ENCODE peak calls at places on chromosomes 4 and X, in four cellular contexts. M is suprapubic skin, R is fibroblast of lung, A is GM12878. D is an unnamed sample.

GRCh38 chr4:76767983-76768382 is 130.0 kb downstream of the SOWAHB start:
- DNase-seq in M (no peak), R (no peak), A (no peak), D (no peak)

GRCh38 chrX:51802917-51803688 is 59.9 kb downstream of the GSPT2 start:
- DNase-seq in M (no peak), R (peak; percentile 71), A (peak; percentile 15), D (peak; percentile 48)

GRCh38 chrX:67607436-67607835 is 63.6 kb downstream of the AR start:
- DNase-seq in M (no peak), R (peak; percentile 43), A (no peak), D (no peak)

GRCh38 chrX:23292979-23293651 is 41.5 kb upstream of the PTCHD1 start:
- DNase-seq in M (no peak), R (peak; percentile 1), A (no peak), D (peak; percentile 88)

GRCh38 chr4:36388710-36389109 is 107.3 kb downstream of the DTHD1 start:
- DNase-seq in M (no peak), R (no peak), A (no peak), D (no peak)

GRCh38 chr4:3073158-3074077 is 920 bp downstream of the HTT-AS start:
- DNase-seq in M (no peak), R (no peak), A (no peak), D (peak; percentile 7)

GRCh38 chrX:10629905-10630304 is 9.5 kb upstream of the MID1 start:
- DNase-seq in M (no peak), R (no peak), A (no peak), D (no peak)

GRCh38 chr4:10917475-10918103 is 233.0 kb upstream of the CLNK start:
- DNase-seq in M (no peak), R (peak; percentile 12), A (no peak), D (peak; percentile 14)

GRCh38 chrX:46757052-46757451 is 1.9 kb downstream of the SLC9A7 start:
- DNase-seq in M (no peak), R (no peak), A (no peak), D (no peak)

GRCh38 chrX:131812847-131813825 is 210.0 kb upstream of the STK26 start:
- DNase-seq in M (no peak), R (no peak), A (peak; percentile 92), D (no peak)

GRCh38 chr4:15805583-15806517 is 27.7 kb downstream of the CD38 start:
- DNase-seq in M (no peak), R (peak; percentile 70), A (peak; percentile 48), D (peak; percentile 25)

GRCh38 chr4:16005671-16006070 is 42.7 kb upstream of the FGFBP2 start:
- DNase-seq in M (no peak), R (no peak), A (no peak), D (no peak)

GRCh38 chr4:86909540-86909939 is 17.3 kb upstream of the C4orf36 start:
- DNase-seq in M (no peak), R (no peak), A (no peak), D (no peak)

GRCh38 chr4:109410776-109411175 is 22.8 kb upstream of the SEC24B start:
- DNase-seq in M (no peak), R (no peak), A (no peak), D (no peak)

GRCh38 chrX:123906557-123907316 is 46.9 kb downstream of the XIAP start:
- DNase-seq in M (no peak), R (no peak), A (no peak), D (no peak)

GRCh38 chr4:26074672-26075071 is 160.7 kb downstream of the SMIM20 start:
- DNase-seq in M (no peak), R (no peak), A (peak; percentile 68), D (no peak)

GRCh38 chrX:12967711-12968465 is 7.0 kb upstream of the TMSB4X start:
- DNase-seq in M (no peak), R (no peak), A (no peak), D (no peak)

GRCh38 chr4:153362184-153362583 is 17.7 kb downstream of the MND1 start:
- DNase-seq in M (no peak), R (peak; percentile 37), A (no peak), D (peak; percentile 68)

GRCh38 chr4:84726356-84726755 is 143.4 kb downstream of the CDS1 start:
- DNase-seq in M (no peak), R (no peak), A (no peak), D (no peak)

GRCh38 chr4:142850478-142850877 is 4.4 kb upstream of the INPP4B start:
- DNase-seq in M (no peak), R (no peak), A (no peak), D (no peak)

GRCh38 chr4:82044141-82044993 is 329.4 kb downstream of the HNRNPD start:
- DNase-seq in M (peak; percentile 79), R (peak; percentile 41), A (no peak), D (peak; percentile 77)

GRCh38 chrX:19602866-19603620 is 87.7 kb upstream of the MAP3K15 start:
- DNase-seq in M (no peak), R (peak; percentile 37), A (no peak), D (peak; percentile 78)

GRCh38 chr4:80266267-80266901 is at the start of gene FGF5:
- DNase-seq in M (no peak), R (peak; percentile 87), A (no peak), D (peak; percentile 34)

GRCh38 chrX:30593435-30594200 is 16.1 kb upstream of the TASL start:
- DNase-seq in M (no peak), R (no peak), A (no peak), D (no peak)

GRCh38 chr4:4869380-4869723 is 9.9 kb downstream of the MSX1 start:
- DNase-seq in M (no peak), R (no peak), A (no peak), D (no peak)

GRCh38 chr4:136036744-136037143 is 1495.5 kb downstream of the PCDH18 start:
- DNase-seq in M (no peak), R (peak; percentile 97), A (no peak), D (no peak)

GRCh38 chr4:107718351-107718965 is 1.6 kb downstream of the PAPSS1 start:
- DNase-seq in M (no peak), R (no peak), A (peak; percentile 50), D (no peak)

GRCh38 chrX:133661962-133662839 is 246.9 kb upstream of the GPC4 start:
- DNase-seq in M (no peak), R (peak; percentile 22), A (no peak), D (no peak)

GRCh38 chrX:126733874-126734273 is 85.7 kb upstream of the PRR32 start:
- DNase-seq in M (no peak), R (no peak), A (no peak), D (no peak)

DNA sequence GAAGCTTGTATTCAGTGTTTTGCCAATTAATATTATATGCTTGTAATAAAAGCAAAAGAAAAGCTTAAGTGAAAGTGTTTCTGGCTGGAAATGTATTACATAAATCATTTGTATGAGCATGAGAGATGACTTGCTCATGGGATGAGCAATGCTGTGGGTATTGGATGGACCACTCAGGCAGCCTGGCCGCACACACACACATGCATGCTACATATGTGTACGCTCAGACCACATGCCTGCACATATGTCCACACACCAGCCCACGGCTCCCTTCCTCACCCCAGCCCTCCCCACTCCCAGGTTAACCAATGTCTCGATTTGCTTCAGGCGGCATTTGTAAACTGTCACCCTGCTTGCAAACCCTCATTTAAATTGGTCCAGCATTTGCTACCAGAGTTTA is 55.9 kb downstream of the CPLX1 start:
- DNase-seq in M (no peak), R (no peak), A (no peak), D (no peak)
- H3K4me1 ChIP-seq in M (peaks cover 32% of the 10 kb centered on the region), R (no peaks in the 10 kb centered on the region), A (no peaks in the 10 kb centered on the region), D (peaks cover 4% of the 10 kb centered on the region)

GRCh38 chr4:101086801-101087586 is 260.3 kb downstream of the PPP3CA start:
- DNase-seq in M (no peak), R (no peak), A (no peak), D (no peak)
- TF ChIP-seq CTCF in M (no peak), R (no peak), A (no peak), D (no peak)

GRCh38 chr4:7904942-7905341 is 34.7 kb downstream of the AFAP1 start:
- DNase-seq in M (no peak), R (peak; percentile 98), A (no peak), D (no peak)

GRCh38 chr4:7906171-7906581 is 33.5 kb downstream of the AFAP1 start:
- DNase-seq in M (no peak), R (peak; percentile 43), A (no peak), D (no peak)

GRCh38 chr4:7908668-7909067 is 31.0 kb downstream of the AFAP1 start:
- DNase-seq in M (no peak), R (no peak), A (no peak), D (no peak)

GRCh38 chr4:7905461-7905915 is 34.2 kb downstream of the AFAP1 start:
- DNase-seq in M (no peak), R (peak; percentile 67), A (no peak), D (no peak)

GRCh38 chr4:7907142-7907541 is 32.5 kb downstream of the AFAP1 start:
- DNase-seq in M (no peak), R (no peak), A (no peak), D (no peak)
- H3K4me1 ChIP-seq in M (peaks cover 59% of the 10 kb centered on the region), R (peaks cover 48% of the 10 kb centered on the region), A (no peaks in the 10 kb centered on the region), D (peaks cover 20% of the 10 kb centered on the region)

DNA sequence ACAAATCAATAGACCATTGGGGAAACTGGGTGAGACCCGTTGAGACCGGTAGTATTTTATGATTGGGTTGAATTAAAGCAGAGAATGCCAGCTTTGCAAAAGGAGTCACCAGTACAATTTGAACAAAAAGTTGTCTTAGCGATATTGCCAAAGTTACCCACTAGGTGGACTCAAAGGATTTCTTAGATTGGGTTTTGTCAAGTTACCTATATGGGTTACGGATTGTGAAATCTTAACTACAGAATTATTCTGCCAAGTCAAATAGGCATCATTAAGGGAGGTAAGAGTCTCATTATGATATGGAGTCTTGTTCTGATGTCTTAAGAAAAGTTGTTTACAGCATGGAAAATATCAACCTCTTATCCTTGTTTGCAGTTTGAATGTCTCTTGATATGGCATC is 15.0 kb upstream of the CT47A1 start:
- DNase-seq in M (no peak), R (no peak), A (peak; percentile 5), D (no peak)
- TF ChIP-seq CTCF in M (no peak), R (no peak), A (no peak), D (no peak)

GRCh38 chr4:154658680-154659402 is 46.4 kb upstream of the FGG start:
- DNase-seq in M (no peak), R (no peak), A (no peak), D (no peak)
- H3K4me1 ChIP-seq in M (no peaks in the 10 kb centered on the region), R (no peaks in the 10 kb centered on the region), A (no peaks in the 10 kb centered on the region), D (no peaks in the 10 kb centered on the region)

DNA sequence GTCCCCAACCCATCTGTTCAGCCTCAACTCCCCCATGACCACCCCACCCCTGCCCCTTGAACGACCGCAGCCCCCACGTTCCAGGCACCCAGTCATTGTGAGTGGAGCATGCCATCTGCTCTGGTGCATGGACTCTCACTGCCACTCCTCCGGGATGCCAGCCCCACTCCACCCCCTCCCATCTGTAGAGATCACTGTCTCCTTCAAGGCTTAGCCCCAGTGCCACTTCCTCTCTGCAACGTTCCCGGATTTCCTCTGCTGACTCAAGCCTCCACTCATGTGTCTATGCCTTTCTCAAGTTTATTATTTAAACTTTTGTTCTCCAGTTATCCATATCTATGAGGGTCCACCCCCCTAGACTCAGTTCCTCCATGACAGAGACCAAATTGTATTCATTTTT is 54.0 kb downstream of the MAML3 start:
- DNase-seq in M (peak; percentile 79), R (no peak), A (no peak), D (no peak)
- TF ChIP-seq CTCF in M (no peak), R (no peak), A (no peak), D (no peak)

DNA sequence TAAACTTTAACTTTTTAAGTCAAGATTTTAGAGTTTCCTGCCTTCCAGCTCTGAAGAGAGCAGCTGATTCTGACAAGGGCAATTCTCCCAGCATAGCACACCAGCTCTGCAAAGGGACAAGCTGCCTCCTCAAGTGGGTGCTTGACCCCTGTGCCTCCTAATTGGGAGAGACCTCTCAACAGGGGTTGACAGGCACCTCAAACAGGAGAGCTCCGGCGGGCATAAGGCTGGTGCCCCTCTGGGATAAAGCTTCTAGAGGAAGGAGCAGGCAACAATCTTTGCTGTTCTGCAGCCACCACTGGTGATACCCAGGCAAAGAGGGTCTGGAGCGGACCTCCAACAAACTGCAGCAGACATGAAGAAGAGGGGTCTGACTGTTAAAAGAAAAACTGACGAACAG is 872.9 kb upstream of the PCDH10 start:
- DNase-seq in M (peak; percentile 64), R (no peak), A (no peak), D (no peak)
- H3K4me1 ChIP-seq in M (no peaks in the 10 kb centered on the region), R (no peaks in the 10 kb centered on the region), A (no peaks in the 10 kb centered on the region), D (no peaks in the 10 kb centered on the region)

D was measured in thyroid gland.